ENCODE peak calls at places on chromosomes 16 and 17, in seven cellular contexts. S is suprapubic skin, J is fibroblast of pulmonary artery, T is caudate nucleus, E is islet precursor cell, M is NAMALWA, V is kidney tubule cell. H is an unnamed sample.

GRCh38 chr16:88381820-88382451 is 823 bp upstream of the ZNF469 start:
- DNase-seq in E (no peak), T (no peak), M (no peak), J (no peak), S (peak), V (no peak), H (no peak)

GRCh38 chr17:43531955-43532354 is 14.2 kb downstream of the ETV4 start:
- DNase-seq in T (no peak), S (no peak), M (no peak), E (peak), J (no peak), V (no peak), H (peak)

GRCh38 chr17:82465023-82465603 is 6.6 kb downstream of the NARF start:
- DNase-seq in E (no peak), T (no peak), J (no peak), S (no peak), V (no peak), M (no peak), H (no peak)

GRCh38 chr17:33438136-33438535 is 145.0 kb upstream of the ASIC2 start:
- DNase-seq in T (no peak), V (no peak), E (peak), S (no peak), J (peak), M (no peak), H (no peak)

GRCh38 chr16:57563761-57564160 is 21.3 kb downstream of the ADGRG5 start:
- DNase-seq in M (no peak), V (no peak), E (peak), J (no peak), T (no peak), S (no peak), H (no peak)

GRCh38 chr16:50699345-50700159 is 6.1 kb downstream of the NOD2 start:
- DNase-seq in S (no peak), J (peak), M (no peak), T (no peak), E (no peak), V (peak), H (peak)

GRCh38 chr17:18235743-18236256 is 10.4 kb downstream of the LLGL1 start:
- DNase-seq in E (no peak), T (no peak), J (peak), M (no peak), V (no peak), S (no peak), H (peak)

GRCh38 chr16:79599256-79599836 is 1.2 kb downstream of the MAF start:
- DNase-seq in E (peak), S (peak), T (no peak), J (no peak), V (no peak), M (no peak), H (no peak)

GRCh38 chr16:57555831-57556230 is 13.4 kb downstream of the ADGRG5 start:
- DNase-seq in M (no peak), T (no peak), S (no peak), V (no peak), J (no peak), E (no peak), H (no peak)

GRCh38 chr17:75153854-75154194 is 488 bp downstream of the JPT1 start:
- DNase-seq in E (peak), T (no peak), V (no peak), S (peak), M (peak), J (no peak), H (peak)

GRCh38 chr16:85753559-85753958 is 2.7 kb upstream of the C16orf74 start:
- DNase-seq in S (no peak), M (no peak), E (no peak), V (no peak), J (no peak), T (no peak), H (peak)

GRCh38 chr16:24471616-24472015 is 67.8 kb upstream of the RBBP6 start:
- DNase-seq in J (no peak), T (no peak), V (no peak), S (no peak), M (no peak), E (no peak), H (no peak)

GRCh38 chr17:6094926-6095325 is 24.7 kb downstream of the WSCD1 start:
- DNase-seq in M (no peak), S (no peak), J (no peak), T (no peak), V (no peak), E (no peak), H (no peak)

GRCh38 chr17:58667934-58668597 is 23.8 kb downstream of the TEX14 start:
- DNase-seq in T (no peak), J (no peak), V (peak), S (no peak), M (no peak), E (no peak), H (peak)

GRCh38 chr16:77298638-77299360 is 99.6 kb downstream of the SYCE1L start:
- DNase-seq in T (no peak), J (peak), S (no peak), E (no peak), V (peak), M (no peak), H (peak)

GRCh38 chr17:31834448-31834847 is 24.6 kb downstream of the COPRS start:
- DNase-seq in J (no peak), V (no peak), S (no peak), E (no peak), M (no peak), T (no peak), H (no peak)

GRCh38 chr17:7846063-7846735 is 8.7 kb upstream of the TMEM88 start:
- DNase-seq in J (no peak), E (no peak), T (no peak), M (no peak), V (no peak), S (no peak), H (no peak)

GRCh38 chr16:8998114-8998513 is 34.4 kb upstream of the USP7 start:
- DNase-seq in M (no peak), T (no peak), S (no peak), V (no peak), J (peak), E (no peak), H (peak)

GRCh38 chr17:61724777-61725176 is 133.8 kb upstream of the NACA2 start:
- DNase-seq in V (no peak), E (no peak), S (no peak), M (no peak), T (no peak), J (no peak), H (no peak)

H was measured in PC-3.